ENCODE peak calls at places on chromosomes 12 and 14, in ten cellular contexts. One of them, this sample, is unnamed.

GRCh38 chr12:54587315-54587821 is 1.1 kb downstream of the PPP1R1A start:
- DNase-seq in C1 segment of cervical spinal cord: no peak
- DNase-seq in thyroid gland: peak; percentile 63
- DNase-seq in GM19239: no peak
- DNase-seq in astrocyte: no peak
- DNase-seq in HCEC 1CT: no peak
- DNase-seq in HT1080: no peak
- DNase-seq in stimulated activated CD4-positive, alpha-beta T cell treated with anti-CD3 and anti-CD28 coated beads, Interleukin-12 subunit alpha, Interleukin-12 subunit beta, amount 100 ng/mL, for 4 hours: no peak
- DNase-seq in activated B cell treated with CpG ODN at 0.5 μM for 24 hours: no peak
- DNase-seq in fibroblast of villous mesenchyme: no peak
- DNase-seq in this sample: no peak

GRCh38 chr12:45415393-45415817 is 199.5 kb downstream of the ANO6 start:
- DNase-seq in C1 segment of cervical spinal cord: no peak
- DNase-seq in thyroid gland: no peak
- DNase-seq in GM19239: no peak
- DNase-seq in astrocyte: peak; percentile 99
- DNase-seq in HCEC 1CT: peak; percentile 99
- DNase-seq in HT1080: peak; percentile 99
- DNase-seq in stimulated activated CD4-positive, alpha-beta T cell treated with anti-CD3 and anti-CD28 coated beads, Interleukin-12 subunit alpha, Interleukin-12 subunit beta, amount 100 ng/mL, for 4 hours: no peak
- DNase-seq in activated B cell treated with CpG ODN at 0.5 μM for 24 hours: peak; percentile 15
- DNase-seq in fibroblast of villous mesenchyme: peak; percentile 98
- DNase-seq in this sample: no peak

GRCh38 chr12:121357331-121357730 is 5.1 kb upstream of the ANAPC5 start:
- DNase-seq in C1 segment of cervical spinal cord: no peak
- DNase-seq in thyroid gland: no peak
- DNase-seq in GM19239: no peak
- DNase-seq in astrocyte: no peak
- DNase-seq in HCEC 1CT: no peak
- DNase-seq in HT1080: no peak
- DNase-seq in stimulated activated CD4-positive, alpha-beta T cell treated with anti-CD3 and anti-CD28 coated beads, Interleukin-12 subunit alpha, Interleukin-12 subunit beta, amount 100 ng/mL, for 4 hours: no peak
- DNase-seq in activated B cell treated with CpG ODN at 0.5 μM for 24 hours: no peak
- DNase-seq in fibroblast of villous mesenchyme: no peak
- DNase-seq in this sample: no peak

GRCh38 chr12:6182279-6182898 is 17.8 kb upstream of the CD9 start:
- DNase-seq in C1 segment of cervical spinal cord: no peak
- DNase-seq in thyroid gland: peak; percentile 67
- DNase-seq in GM19239: no peak
- DNase-seq in astrocyte: peak; percentile 65
- DNase-seq in HCEC 1CT: peak; percentile 55
- DNase-seq in HT1080: no peak
- DNase-seq in stimulated activated CD4-positive, alpha-beta T cell treated with anti-CD3 and anti-CD28 coated beads, Interleukin-12 subunit alpha, Interleukin-12 subunit beta, amount 100 ng/mL, for 4 hours: no peak
- DNase-seq in activated B cell treated with CpG ODN at 0.5 μM for 24 hours: no peak
- DNase-seq in fibroblast of villous mesenchyme: peak; percentile 96
- DNase-seq in this sample: peak; percentile 56

GRCh38 chr12:88306471-88307069 is 164.5 kb downstream of the TMTC3 start:
- DNase-seq in C1 segment of cervical spinal cord: no peak
- DNase-seq in thyroid gland: no peak
- DNase-seq in GM19239: no peak
- DNase-seq in astrocyte: no peak
- DNase-seq in HCEC 1CT: no peak
- DNase-seq in HT1080: no peak
- DNase-seq in stimulated activated CD4-positive, alpha-beta T cell treated with anti-CD3 and anti-CD28 coated beads, Interleukin-12 subunit alpha, Interleukin-12 subunit beta, amount 100 ng/mL, for 4 hours: no peak
- DNase-seq in activated B cell treated with CpG ODN at 0.5 μM for 24 hours: no peak
- DNase-seq in fibroblast of villous mesenchyme: peak; percentile 32
- DNase-seq in this sample: no peak

GRCh38 chr12:67943295-67943892 is 45.9 kb upstream of the IFNG-AS1 start:
- DNase-seq in C1 segment of cervical spinal cord: no peak
- DNase-seq in thyroid gland: peak; percentile 69
- DNase-seq in GM19239: peak; percentile 9
- DNase-seq in astrocyte: peak; percentile 56
- DNase-seq in HCEC 1CT: peak; percentile 68
- DNase-seq in HT1080: peak; percentile 61
- DNase-seq in stimulated activated CD4-positive, alpha-beta T cell treated with anti-CD3 and anti-CD28 coated beads, Interleukin-12 subunit alpha, Interleukin-12 subunit beta, amount 100 ng/mL, for 4 hours: peak; percentile 54
- DNase-seq in activated B cell treated with CpG ODN at 0.5 μM for 24 hours: no peak
- DNase-seq in fibroblast of villous mesenchyme: peak; percentile 75
- DNase-seq in this sample: peak; percentile 78

GRCh38 chr14:45426685-45427282 is 173.8 kb upstream of the MIS18BP1 start:
- DNase-seq in C1 segment of cervical spinal cord: no peak
- DNase-seq in thyroid gland: no peak
- DNase-seq in GM19239: peak; percentile 6
- DNase-seq in astrocyte: peak; percentile 11
- DNase-seq in HCEC 1CT: peak; percentile 27
- DNase-seq in HT1080: peak; percentile 61
- DNase-seq in stimulated activated CD4-positive, alpha-beta T cell treated with anti-CD3 and anti-CD28 coated beads, Interleukin-12 subunit alpha, Interleukin-12 subunit beta, amount 100 ng/mL, for 4 hours: no peak
- DNase-seq in activated B cell treated with CpG ODN at 0.5 μM for 24 hours: no peak
- DNase-seq in fibroblast of villous mesenchyme: peak; percentile 33
- DNase-seq in this sample: no peak

GRCh38 chr12:110281549-110282342 is 699 bp downstream of the ATP2A2 start:
- DNase-seq in C1 segment of cervical spinal cord: no peak
- DNase-seq in thyroid gland: peak; percentile 53
- DNase-seq in GM19239: peak; percentile 50
- DNase-seq in astrocyte: no peak
- DNase-seq in HCEC 1CT: peak; percentile 65
- DNase-seq in HT1080: peak; percentile 63
- DNase-seq in stimulated activated CD4-positive, alpha-beta T cell treated with anti-CD3 and anti-CD28 coated beads, Interleukin-12 subunit alpha, Interleukin-12 subunit beta, amount 100 ng/mL, for 4 hours: peak; percentile 31
- DNase-seq in activated B cell treated with CpG ODN at 0.5 μM for 24 hours: peak; percentile 63
- DNase-seq in fibroblast of villous mesenchyme: peak; percentile 75
- DNase-seq in this sample: peak; percentile 19

GRCh38 chr14:35121026-35121886 is 534 bp downstream of the PPP2R3C start:
- DNase-seq in C1 segment of cervical spinal cord: no peak
- DNase-seq in thyroid gland: peak; percentile 5
- DNase-seq in GM19239: no peak
- DNase-seq in astrocyte: no peak
- DNase-seq in HCEC 1CT: peak; percentile 92
- DNase-seq in HT1080: no peak
- DNase-seq in stimulated activated CD4-positive, alpha-beta T cell treated with anti-CD3 and anti-CD28 coated beads, Interleukin-12 subunit alpha, Interleukin-12 subunit beta, amount 100 ng/mL, for 4 hours: no peak
- DNase-seq in activated B cell treated with CpG ODN at 0.5 μM for 24 hours: no peak
- DNase-seq in fibroblast of villous mesenchyme: peak; percentile 34
- DNase-seq in this sample: no peak

GRCh38 chr12:15526033-15526432 is 203.7 kb downstream of the PTPRO start:
- DNase-seq in C1 segment of cervical spinal cord: no peak
- DNase-seq in thyroid gland: no peak
- DNase-seq in GM19239: peak; percentile 39
- DNase-seq in astrocyte: no peak
- DNase-seq in HCEC 1CT: no peak
- DNase-seq in HT1080: no peak
- DNase-seq in stimulated activated CD4-positive, alpha-beta T cell treated with anti-CD3 and anti-CD28 coated beads, Interleukin-12 subunit alpha, Interleukin-12 subunit beta, amount 100 ng/mL, for 4 hours: no peak
- DNase-seq in activated B cell treated with CpG ODN at 0.5 μM for 24 hours: no peak
- DNase-seq in fibroblast of villous mesenchyme: no peak
- DNase-seq in this sample: no peak

GRCh38 chr12:5745251-5745888 is 199.7 kb downstream of the ANO2 start:
- DNase-seq in C1 segment of cervical spinal cord: no peak
- DNase-seq in thyroid gland: peak; percentile 24
- DNase-seq in GM19239: peak; percentile 44
- DNase-seq in astrocyte: no peak
- DNase-seq in HCEC 1CT: no peak
- DNase-seq in HT1080: peak; percentile 60
- DNase-seq in stimulated activated CD4-positive, alpha-beta T cell treated with anti-CD3 and anti-CD28 coated beads, Interleukin-12 subunit alpha, Interleukin-12 subunit beta, amount 100 ng/mL, for 4 hours: peak; percentile 36
- DNase-seq in activated B cell treated with CpG ODN at 0.5 μM for 24 hours: no peak
- DNase-seq in fibroblast of villous mesenchyme: peak; percentile 39
- DNase-seq in this sample: peak; percentile 42

GRCh38 chr12:100295764-100296555 is 29.0 kb downstream of the SCYL2 start:
- DNase-seq in C1 segment of cervical spinal cord: no peak
- DNase-seq in thyroid gland: no peak
- DNase-seq in GM19239: no peak
- DNase-seq in astrocyte: peak; percentile 48
- DNase-seq in HCEC 1CT: peak; percentile 48
- DNase-seq in HT1080: peak; percentile 41
- DNase-seq in stimulated activated CD4-positive, alpha-beta T cell treated with anti-CD3 and anti-CD28 coated beads, Interleukin-12 subunit alpha, Interleukin-12 subunit beta, amount 100 ng/mL, for 4 hours: no peak
- DNase-seq in activated B cell treated with CpG ODN at 0.5 μM for 24 hours: no peak
- DNase-seq in fibroblast of villous mesenchyme: peak; percentile 2
- DNase-seq in this sample: no peak

GRCh38 chr12:52036587-52037171 is 14.6 kb upstream of the NR4A1 start:
- DNase-seq in C1 segment of cervical spinal cord: no peak
- DNase-seq in thyroid gland: peak; percentile 93
- DNase-seq in GM19239: peak; percentile 74
- DNase-seq in astrocyte: peak; percentile 60
- DNase-seq in HCEC 1CT: peak; percentile 78
- DNase-seq in HT1080: peak; percentile 53
- DNase-seq in stimulated activated CD4-positive, alpha-beta T cell treated with anti-CD3 and anti-CD28 coated beads, Interleukin-12 subunit alpha, Interleukin-12 subunit beta, amount 100 ng/mL, for 4 hours: peak; percentile 74
- DNase-seq in activated B cell treated with CpG ODN at 0.5 μM for 24 hours: peak; percentile 85
- DNase-seq in fibroblast of villous mesenchyme: peak; percentile 88
- DNase-seq in this sample: peak; percentile 90

GRCh38 chr12:108523365-108523764 is 8.3 kb downstream of the FICD start:
- DNase-seq in C1 segment of cervical spinal cord: no peak
- DNase-seq in thyroid gland: no peak
- DNase-seq in GM19239: no peak
- DNase-seq in astrocyte: no peak
- DNase-seq in HCEC 1CT: no peak
- DNase-seq in HT1080: no peak
- DNase-seq in stimulated activated CD4-positive, alpha-beta T cell treated with anti-CD3 and anti-CD28 coated beads, Interleukin-12 subunit alpha, Interleukin-12 subunit beta, amount 100 ng/mL, for 4 hours: no peak
- DNase-seq in activated B cell treated with CpG ODN at 0.5 μM for 24 hours: no peak
- DNase-seq in fibroblast of villous mesenchyme: no peak
- DNase-seq in this sample: no peak

GRCh38 chr12:5784626-5785130 is 160.4 kb downstream of the ANO2 start:
- DNase-seq in C1 segment of cervical spinal cord: no peak
- DNase-seq in thyroid gland: no peak
- DNase-seq in GM19239: no peak
- DNase-seq in astrocyte: no peak
- DNase-seq in HCEC 1CT: no peak
- DNase-seq in HT1080: no peak
- DNase-seq in stimulated activated CD4-positive, alpha-beta T cell treated with anti-CD3 and anti-CD28 coated beads, Interleukin-12 subunit alpha, Interleukin-12 subunit beta, amount 100 ng/mL, for 4 hours: no peak
- DNase-seq in activated B cell treated with CpG ODN at 0.5 μM for 24 hours: no peak
- DNase-seq in fibroblast of villous mesenchyme: no peak
- DNase-seq in this sample: no peak

GRCh38 chr12:106871477-106871876 is 84.2 kb upstream of the TMEM263 start:
- DNase-seq in C1 segment of cervical spinal cord: no peak
- DNase-seq in thyroid gland: no peak
- DNase-seq in GM19239: no peak
- DNase-seq in astrocyte: peak; percentile 40
- DNase-seq in HCEC 1CT: peak; percentile 69
- DNase-seq in HT1080: peak; percentile 49
- DNase-seq in stimulated activated CD4-positive, alpha-beta T cell treated with anti-CD3 and anti-CD28 coated beads, Interleukin-12 subunit alpha, Interleukin-12 subunit beta, amount 100 ng/mL, for 4 hours: no peak
- DNase-seq in activated B cell treated with CpG ODN at 0.5 μM for 24 hours: no peak
- DNase-seq in fibroblast of villous mesenchyme: no peak
- DNase-seq in this sample: no peak

GRCh38 chr14:52937869-52938268 is 13.0 kb downstream of the FERMT2 start:
- DNase-seq in C1 segment of cervical spinal cord: no peak
- DNase-seq in thyroid gland: peak; percentile 14
- DNase-seq in GM19239: no peak
- DNase-seq in astrocyte: no peak
- DNase-seq in HCEC 1CT: no peak
- DNase-seq in HT1080: no peak
- DNase-seq in stimulated activated CD4-positive, alpha-beta T cell treated with anti-CD3 and anti-CD28 coated beads, Interleukin-12 subunit alpha, Interleukin-12 subunit beta, amount 100 ng/mL, for 4 hours: no peak
- DNase-seq in activated B cell treated with CpG ODN at 0.5 μM for 24 hours: no peak
- DNase-seq in fibroblast of villous mesenchyme: no peak
- DNase-seq in this sample: no peak

GRCh38 chr14:69489495-69489894 is 5.0 kb downstream of the PLEKHD1 start:
- DNase-seq in C1 segment of cervical spinal cord: no peak
- DNase-seq in thyroid gland: no peak
- DNase-seq in GM19239: no peak
- DNase-seq in astrocyte: no peak
- DNase-seq in HCEC 1CT: no peak
- DNase-seq in HT1080: no peak
- DNase-seq in stimulated activated CD4-positive, alpha-beta T cell treated with anti-CD3 and anti-CD28 coated beads, Interleukin-12 subunit alpha, Interleukin-12 subunit beta, amount 100 ng/mL, for 4 hours: no peak
- DNase-seq in activated B cell treated with CpG ODN at 0.5 μM for 24 hours: no peak
- DNase-seq in fibroblast of villous mesenchyme: no peak
- DNase-seq in this sample: no peak

GRCh38 chr12:57604454-57605307 is at the start of gene DTX3:
- DNase-seq in C1 segment of cervical spinal cord: no peak
- DNase-seq in thyroid gland: peak; percentile 50
- DNase-seq in GM19239: no peak
- DNase-seq in astrocyte: no peak
- DNase-seq in HCEC 1CT: peak; percentile 34
- DNase-seq in HT1080: no peak
- DNase-seq in stimulated activated CD4-positive, alpha-beta T cell treated with anti-CD3 and anti-CD28 coated beads, Interleukin-12 subunit alpha, Interleukin-12 subunit beta, amount 100 ng/mL, for 4 hours: no peak
- DNase-seq in activated B cell treated with CpG ODN at 0.5 μM for 24 hours: no peak
- DNase-seq in fibroblast of villous mesenchyme: peak; percentile 53
- DNase-seq in this sample: peak; percentile 66

GRCh38 chr12:51484119-51484518 is 59.5 kb downstream of the SLC4A8 start:
- DNase-seq in C1 segment of cervical spinal cord: no peak
- DNase-seq in thyroid gland: no peak
- DNase-seq in GM19239: no peak
- DNase-seq in astrocyte: no peak
- DNase-seq in HCEC 1CT: no peak
- DNase-seq in HT1080: no peak
- DNase-seq in stimulated activated CD4-positive, alpha-beta T cell treated with anti-CD3 and anti-CD28 coated beads, Interleukin-12 subunit alpha, Interleukin-12 subunit beta, amount 100 ng/mL, for 4 hours: no peak
- DNase-seq in activated B cell treated with CpG ODN at 0.5 μM for 24 hours: no peak
- DNase-seq in fibroblast of villous mesenchyme: no peak
- DNase-seq in this sample: no peak

GRCh38 chr14:59664741-59665140 is 88.1 kb upstream of the CCDC175 start:
- DNase-seq in C1 segment of cervical spinal cord: no peak
- DNase-seq in thyroid gland: no peak
- DNase-seq in GM19239: no peak
- DNase-seq in astrocyte: no peak
- DNase-seq in HCEC 1CT: no peak
- DNase-seq in HT1080: peak; percentile 28
- DNase-seq in stimulated activated CD4-positive, alpha-beta T cell treated with anti-CD3 and anti-CD28 coated beads, Interleukin-12 subunit alpha, Interleukin-12 subunit beta, amount 100 ng/mL, for 4 hours: no peak
- DNase-seq in activated B cell treated with CpG ODN at 0.5 μM for 24 hours: no peak
- DNase-seq in fibroblast of villous mesenchyme: no peak
- DNase-seq in this sample: no peak

GRCh38 chr14:89625208-89625987 is 208.4 kb upstream of the FOXN3 start:
- DNase-seq in C1 segment of cervical spinal cord: no peak
- DNase-seq in thyroid gland: peak; percentile 55
- DNase-seq in GM19239: no peak
- DNase-seq in astrocyte: peak; percentile 54
- DNase-seq in HCEC 1CT: no peak
- DNase-seq in HT1080: no peak
- DNase-seq in stimulated activated CD4-positive, alpha-beta T cell treated with anti-CD3 and anti-CD28 coated beads, Interleukin-12 subunit alpha, Interleukin-12 subunit beta, amount 100 ng/mL, for 4 hours: no peak
- DNase-seq in activated B cell treated with CpG ODN at 0.5 μM for 24 hours: no peak
- DNase-seq in fibroblast of villous mesenchyme: no peak
- DNase-seq in this sample: no peak

GRCh38 chr14:102778616-102779351 is 1.5 kb downstream of the TRAF3 start:
- DNase-seq in C1 segment of cervical spinal cord: no peak
- DNase-seq in thyroid gland: no peak
- DNase-seq in GM19239: no peak
- DNase-seq in astrocyte: no peak
- DNase-seq in HCEC 1CT: no peak
- DNase-seq in HT1080: no peak
- DNase-seq in stimulated activated CD4-positive, alpha-beta T cell treated with anti-CD3 and anti-CD28 coated beads, Interleukin-12 subunit alpha, Interleukin-12 subunit beta, amount 100 ng/mL, for 4 hours: no peak
- DNase-seq in activated B cell treated with CpG ODN at 0.5 μM for 24 hours: no peak
- DNase-seq in fibroblast of villous mesenchyme: peak; percentile 30
- DNase-seq in this sample: no peak

This sample was measured in prostate gland.